ENCODE peak calls at places on chromosomes 3 and 15, in ten cellular contexts. L, F, K, U, W, T, N, Q, D and Y are unnamed samples.

GRCh38 chr15:60966316-60966715 is 262.8 kb downstream of the RORA start:
- DNase-seq in U (peak; percentile 31), N (no peak), W (no peak), F (peak; percentile 54), L (no peak), K (no peak), T (no peak), D (no peak), Q (no peak), Y (no peak)

GRCh38 chr15:89665449-89666146 is 10.3 kb upstream of the KIF7 start:
- DNase-seq in F (no peak), T (peak; percentile 36), Q (no peak), W (peak; percentile 55), D (peak; percentile 81), L (peak; percentile 16), N (no peak), U (no peak), K (no peak), Y (peak; percentile 46)

GRCh38 chr15:33941279-33942063 is 26.8 kb upstream of the CHRM5 start:
- DNase-seq in L (no peak), D (no peak), U (no peak), N (no peak), T (no peak), W (no peak), K (no peak), F (no peak), Q (no peak), Y (no peak)

GRCh38 chr3:69763458-69763857 is 24.2 kb downstream of the MITF start:
- DNase-seq in F (no peak), N (no peak), L (no peak), T (no peak), K (no peak), U (no peak), W (no peak), D (no peak), Q (no peak), Y (no peak)

GRCh38 chr15:84947947-84948830 is 33.5 kb upstream of the PDE8A start:
- DNase-seq in K (no peak), L (peak; percentile 92), T (peak; percentile 87), D (no peak), N (peak; percentile 77), Q (no peak), W (peak; percentile 96), U (no peak), F (peak; percentile 48), Y (no peak)

GRCh38 chr3:39090922-39091321 is 16.5 kb downstream of the GORASP1 start:
- DNase-seq in N (peak; percentile 37), K (no peak), D (no peak), U (peak; percentile 31), Q (no peak), F (no peak), T (no peak), L (no peak), W (no peak), Y (no peak)

GRCh38 chr3:151940481-151940880 is 67.0 kb downstream of the SUCNR1 start:
- DNase-seq in U (no peak), Q (no peak), W (no peak), N (no peak), D (no peak), F (no peak), T (no peak), L (no peak), K (no peak), Y (no peak)

GRCh38 chr15:40106203-40107161 is 2.2 kb downstream of the BMF start:
- DNase-seq in D (peak; percentile 87), K (peak; percentile 77), W (peak; percentile 81), N (peak; percentile 51), U (no peak), T (no peak), Q (peak; percentile 60), L (no peak), F (peak; percentile 46), Y (peak; percentile 89)

GRCh38 chr3:10245313-10245712 is 2.9 kb upstream of the TATDN2 start:
- DNase-seq in U (no peak), K (no peak), T (no peak), F (no peak), W (no peak), L (no peak), Q (no peak), N (no peak), D (no peak), Y (no peak)

GRCh38 chr3:10247679-10248183 is 528 bp upstream of the TATDN2 start:
- DNase-seq in T (no peak), U (no peak), Q (no peak), F (no peak), L (no peak), W (no peak), N (no peak), K (no peak), D (no peak), Y (no peak)

GRCh38 chr3:10240799-10241198 is 7.5 kb upstream of the TATDN2 start:
- DNase-seq in W (no peak), D (no peak), L (no peak), T (no peak), U (no peak), K (no peak), F (no peak), N (no peak), Q (no peak), Y (no peak)

GRCh38 chr3:10242182-10243065 is 5.8 kb upstream of the TATDN2 start:
- DNase-seq in Q (no peak), D (no peak), L (peak; percentile 58), N (no peak), K (no peak), U (no peak), F (no peak), W (no peak), T (no peak), Y (peak; percentile 64)

GRCh38 chr3:10244004-10244403 is 4.3 kb upstream of the TATDN2 start:
- DNase-seq in W (no peak), T (no peak), F (no peak), L (no peak), N (no peak), U (no peak), K (no peak), D (no peak), Q (no peak), Y (no peak)
- H3K27me3 ChIP-seq in W (no peaks in the 10 kb centered on the region), T (no peaks in the 10 kb centered on the region), F (no peaks in the 10 kb centered on the region), L (no peaks in the 10 kb centered on the region), N (no peaks in the 10 kb centered on the region), U (no peaks in the 10 kb centered on the region), K (no peaks in the 10 kb centered on the region), D (no peaks in the 10 kb centered on the region), Q (no peaks in the 10 kb centered on the region), Y (no peaks in the 10 kb centered on the region)

GRCh38 chr15:75918135-75918534 is 14.5 kb downstream of the FBXO22 start:
- DNase-seq in K (no peak), U (no peak), D (no peak), F (no peak), L (no peak), Q (no peak), N (no peak), W (no peak), T (no peak), Y (no peak)
- H3K36me3 ChIP-seq in K (no peaks in the 10 kb centered on the region), U (peaks cover 57% of the 10 kb centered on the region), D (peaks cover 50% of the 10 kb centered on the region), F (peaks cover 46% of the 10 kb centered on the region), L (peaks cover 23% of the 10 kb centered on the region), Q (peaks cover 3% of the 10 kb centered on the region), N (peaks cover 36% of the 10 kb centered on the region), W (peaks cover 23% of the 10 kb centered on the region), T (peaks cover 8% of the 10 kb centered on the region), Y (peaks cover 5% of the 10 kb centered on the region)

GRCh38 chr3:13880811-13881156 is 913 bp upstream of the WNT7A start:
- DNase-seq in F (no peak), K (no peak), W (peak; percentile 21), Q (no peak), D (peak; percentile 74), T (no peak), N (no peak), L (no peak), U (no peak), Y (no peak)

GRCh38 chr3:13878711-13879101 is 1.2 kb downstream of the WNT7A start:
- DNase-seq in Q (no peak), U (no peak), F (no peak), W (peak; percentile 54), K (no peak), L (no peak), D (peak; percentile 65), N (no peak), T (no peak), Y (no peak)

GRCh38 chr3:13879102-13879945 is 547 bp downstream of the WNT7A start:
- DNase-seq in T (no peak), F (no peak), D (peak; percentile 71), L (no peak), N (peak; percentile 68), W (peak; percentile 45), K (no peak), Q (no peak), U (no peak), Y (no peak)

GRCh38 chr3:13881536-13882410 is 1.9 kb upstream of the WNT7A start:
- DNase-seq in N (no peak), K (no peak), Q (no peak), U (no peak), W (no peak), T (no peak), F (no peak), L (no peak), D (peak; percentile 45), Y (no peak)

DNA sequence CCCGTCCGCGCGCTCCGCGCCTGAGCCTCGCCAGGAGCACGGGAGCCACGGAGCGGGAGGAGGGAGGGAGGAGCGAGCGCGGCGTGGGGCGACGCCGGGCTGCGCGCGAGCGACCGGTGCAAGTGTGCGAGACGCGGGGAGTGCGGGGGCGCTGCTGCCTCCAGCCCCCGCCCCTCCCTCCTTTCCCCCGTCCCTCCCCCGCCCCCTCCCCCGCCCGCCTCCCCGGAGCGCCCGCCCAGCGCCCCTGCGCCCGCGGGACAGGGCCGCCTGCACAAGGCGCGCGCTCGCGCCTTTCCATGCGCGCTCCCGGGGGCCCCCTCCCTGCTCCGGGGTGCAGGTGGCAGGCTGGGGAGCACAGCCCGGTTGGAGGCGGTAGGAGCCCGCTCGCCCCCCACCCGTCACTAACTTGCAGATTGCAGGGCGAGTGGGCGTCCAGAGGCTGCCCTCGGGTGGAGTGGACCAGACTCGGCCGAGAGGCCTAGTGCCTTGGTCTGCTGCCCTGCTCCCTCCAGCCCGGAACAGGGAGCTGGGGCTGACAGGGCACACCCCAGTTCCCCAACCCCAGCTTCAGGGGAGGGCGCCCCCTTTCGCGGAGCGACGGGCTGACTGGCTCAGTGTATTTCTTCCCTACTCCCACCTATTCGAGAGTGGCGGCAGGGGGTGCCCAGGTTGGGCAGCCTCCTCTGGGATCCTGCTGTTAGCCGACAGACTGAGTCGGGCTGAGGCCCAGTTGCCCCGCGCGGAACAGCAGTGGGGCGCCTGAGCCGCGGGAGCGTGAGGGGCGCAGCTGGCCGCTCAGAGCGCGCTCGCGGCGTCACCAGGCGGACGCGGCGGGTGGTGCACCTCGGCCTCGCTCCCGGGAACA is at the start of gene WNT7A:
- DNase-seq in D (peak; percentile 71), F (no peak), N (peak; percentile 74), W (peak; percentile 62), U (no peak), K (no peak), L (no peak), T (no peak), Q (no peak), Y (no peak)
- H3K27me3 ChIP-seq in D (peaks cover 71% of the 10 kb centered on the region), F (peaks cover 57% of the 10 kb centered on the region), N (no peaks in the 10 kb centered on the region), W (no peaks in the 10 kb centered on the region), U (peaks cover 44% of the 10 kb centered on the region), K (peaks cover 9% of the 10 kb centered on the region), L (peaks cover 47% of the 10 kb centered on the region), T (peaks cover 48% of the 10 kb centered on the region), Q (peaks cover 67% of the 10 kb centered on the region), Y (peaks cover 37% of the 10 kb centered on the region)

DNA sequence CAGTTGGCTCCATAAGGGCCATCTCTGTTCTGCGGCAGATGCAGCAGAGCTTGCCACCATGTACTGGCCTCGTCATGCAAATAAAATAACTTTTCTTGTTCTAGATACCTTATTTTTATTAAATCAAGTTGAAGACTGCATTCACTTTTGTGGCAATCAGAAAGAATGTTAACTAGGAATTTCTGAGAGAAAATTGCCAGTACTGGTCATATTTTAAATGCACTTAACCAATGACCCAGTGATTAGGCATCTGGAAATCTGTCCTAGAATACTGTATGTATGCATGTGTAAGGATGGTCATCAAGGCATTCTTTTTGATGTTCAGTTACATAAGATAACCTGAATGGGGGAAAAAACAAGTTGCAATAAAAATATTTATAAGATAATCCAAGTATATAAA is 34.2 kb upstream of the CSPG5 start:
- DNase-seq in F (no peak), K (no peak), L (no peak), Q (no peak), W (no peak), D (no peak), U (no peak), T (no peak), N (no peak), Y (no peak)
- H3K36me3 ChIP-seq in F (peaks cover 48% of the 10 kb centered on the region), K (peaks cover 5% of the 10 kb centered on the region), L (peaks cover 19% of the 10 kb centered on the region), Q (peaks cover 7% of the 10 kb centered on the region), W (peaks cover 34% of the 10 kb centered on the region), D (peaks cover 49% of the 10 kb centered on the region), U (peaks cover 50% of the 10 kb centered on the region), T (peaks cover 13% of the 10 kb centered on the region), N (peaks cover 16% of the 10 kb centered on the region), Y (peaks cover 6% of the 10 kb centered on the region)